ENCODE peak calls at places on chromosome 12, in ten cellular contexts. One of them, this sample, is unnamed.

GRCh38 chr12:106978035-106978800 is 8.7 kb downstream of the MTERF2 start:
- DNase-seq in activated CD8-positive, alpha-beta memory T cell treated with anti-CD3 and anti-CD28 coated beads for 48 hours: no peak
- DNase-seq in AG08395: peak; percentile 27
- DNase-seq in tibial artery: no peak
- DNase-seq in aorta: peak; percentile 65
- DNase-seq in SHP77: peak; percentile 30
- DNase-seq in caudate nucleus: no peak
- DNase-seq in AG08396: no peak
- DNase-seq in AG04450: no peak
- DNase-seq in substantia nigra: peak; percentile 54
- DNase-seq in this sample: no peak

GRCh38 chr12:5872745-5873144 is 72.3 kb downstream of the ANO2 start:
- DNase-seq in activated CD8-positive, alpha-beta memory T cell treated with anti-CD3 and anti-CD28 coated beads for 48 hours: no peak
- DNase-seq in AG08395: peak; percentile 63
- DNase-seq in tibial artery: no peak
- DNase-seq in aorta: no peak
- DNase-seq in SHP77: no peak
- DNase-seq in caudate nucleus: no peak
- DNase-seq in AG08396: peak; percentile 37
- DNase-seq in AG04450: no peak
- DNase-seq in substantia nigra: no peak
- DNase-seq in this sample: no peak

GRCh38 chr12:1277905-1278304 is 286.9 kb downstream of the ERC1 start:
- DNase-seq in activated CD8-positive, alpha-beta memory T cell treated with anti-CD3 and anti-CD28 coated beads for 48 hours: no peak
- DNase-seq in AG08395: no peak
- DNase-seq in tibial artery: no peak
- DNase-seq in aorta: no peak
- DNase-seq in SHP77: no peak
- DNase-seq in caudate nucleus: no peak
- DNase-seq in AG08396: no peak
- DNase-seq in AG04450: no peak
- DNase-seq in substantia nigra: no peak
- DNase-seq in this sample: no peak

GRCh38 chr12:48940181-48940580 is 14.9 kb upstream of the FKBP11 start:
- DNase-seq in activated CD8-positive, alpha-beta memory T cell treated with anti-CD3 and anti-CD28 coated beads for 48 hours: no peak
- DNase-seq in AG08395: no peak
- DNase-seq in tibial artery: no peak
- DNase-seq in aorta: peak; percentile 47
- DNase-seq in SHP77: no peak
- DNase-seq in caudate nucleus: no peak
- DNase-seq in AG08396: no peak
- DNase-seq in AG04450: no peak
- DNase-seq in substantia nigra: no peak
- DNase-seq in this sample: no peak

GRCh38 chr12:3632256-3633240 is 120.4 kb downstream of the CRACR2A start:
- DNase-seq in activated CD8-positive, alpha-beta memory T cell treated with anti-CD3 and anti-CD28 coated beads for 48 hours: no peak
- DNase-seq in AG08395: no peak
- DNase-seq in tibial artery: no peak
- DNase-seq in aorta: no peak
- DNase-seq in SHP77: no peak
- DNase-seq in caudate nucleus: no peak
- DNase-seq in AG08396: no peak
- DNase-seq in AG04450: no peak
- DNase-seq in substantia nigra: no peak
- DNase-seq in this sample: no peak

GRCh38 chr12:106301241-106301610 is 1.3 kb upstream of the TCP11L2 start:
- DNase-seq in activated CD8-positive, alpha-beta memory T cell treated with anti-CD3 and anti-CD28 coated beads for 48 hours: no peak
- DNase-seq in AG08395: peak; percentile 30
- DNase-seq in tibial artery: no peak
- DNase-seq in aorta: no peak
- DNase-seq in SHP77: no peak
- DNase-seq in caudate nucleus: no peak
- DNase-seq in AG08396: no peak
- DNase-seq in AG04450: no peak
- DNase-seq in substantia nigra: no peak
- DNase-seq in this sample: no peak

GRCh38 chr12:104653730-104654328 is 197.1 kb downstream of the CHST11 start:
- DNase-seq in activated CD8-positive, alpha-beta memory T cell treated with anti-CD3 and anti-CD28 coated beads for 48 hours: no peak
- DNase-seq in AG08395: no peak
- DNase-seq in tibial artery: no peak
- DNase-seq in aorta: no peak
- DNase-seq in SHP77: no peak
- DNase-seq in caudate nucleus: no peak
- DNase-seq in AG08396: no peak
- DNase-seq in AG04450: no peak
- DNase-seq in substantia nigra: no peak
- DNase-seq in this sample: no peak

GRCh38 chr12:95733156-95733825 is 57.3 kb downstream of the NTN4 start:
- DNase-seq in activated CD8-positive, alpha-beta memory T cell treated with anti-CD3 and anti-CD28 coated beads for 48 hours: no peak
- DNase-seq in AG08395: peak; percentile 84
- DNase-seq in tibial artery: no peak
- DNase-seq in aorta: no peak
- DNase-seq in SHP77: peak; percentile 53
- DNase-seq in caudate nucleus: no peak
- DNase-seq in AG08396: peak; percentile 64
- DNase-seq in AG04450: peak; percentile 82
- DNase-seq in substantia nigra: no peak
- DNase-seq in this sample: no peak

GRCh38 chr12:53463802-53464375 is 12.0 kb downstream of the PCBP2 start:
- DNase-seq in activated CD8-positive, alpha-beta memory T cell treated with anti-CD3 and anti-CD28 coated beads for 48 hours: no peak
- DNase-seq in AG08395: no peak
- DNase-seq in tibial artery: no peak
- DNase-seq in aorta: no peak
- DNase-seq in SHP77: no peak
- DNase-seq in caudate nucleus: no peak
- DNase-seq in AG08396: no peak
- DNase-seq in AG04450: no peak
- DNase-seq in substantia nigra: no peak
- DNase-seq in this sample: no peak

GRCh38 chr12:85996280-85996679 is 122.2 kb downstream of the NTS start:
- DNase-seq in activated CD8-positive, alpha-beta memory T cell treated with anti-CD3 and anti-CD28 coated beads for 48 hours: no peak
- DNase-seq in AG08395: no peak
- DNase-seq in tibial artery: no peak
- DNase-seq in aorta: no peak
- DNase-seq in SHP77: no peak
- DNase-seq in caudate nucleus: no peak
- DNase-seq in AG08396: no peak
- DNase-seq in AG04450: no peak
- DNase-seq in substantia nigra: no peak
- DNase-seq in this sample: no peak

GRCh38 chr12:81520064-81520945 is 238.8 kb downstream of the PPFIA2 start:
- DNase-seq in activated CD8-positive, alpha-beta memory T cell treated with anti-CD3 and anti-CD28 coated beads for 48 hours: no peak
- DNase-seq in AG08395: no peak
- DNase-seq in tibial artery: no peak
- DNase-seq in aorta: no peak
- DNase-seq in SHP77: no peak
- DNase-seq in caudate nucleus: no peak
- DNase-seq in AG08396: no peak
- DNase-seq in AG04450: no peak
- DNase-seq in substantia nigra: no peak
- DNase-seq in this sample: no peak

GRCh38 chr12:127494961-127495915 is 771.7 kb upstream of the TMEM132C start:
- DNase-seq in activated CD8-positive, alpha-beta memory T cell treated with anti-CD3 and anti-CD28 coated beads for 48 hours: no peak
- DNase-seq in AG08395: no peak
- DNase-seq in tibial artery: no peak
- DNase-seq in aorta: no peak
- DNase-seq in SHP77: no peak
- DNase-seq in caudate nucleus: no peak
- DNase-seq in AG08396: no peak
- DNase-seq in AG04450: no peak
- DNase-seq in substantia nigra: no peak
- DNase-seq in this sample: no peak

GRCh38 chr12:27828196-27828595 is 48.2 kb upstream of the MANSC4 start:
- DNase-seq in activated CD8-positive, alpha-beta memory T cell treated with anti-CD3 and anti-CD28 coated beads for 48 hours: no peak
- DNase-seq in AG08395: peak; percentile 22
- DNase-seq in tibial artery: no peak
- DNase-seq in aorta: no peak
- DNase-seq in SHP77: no peak
- DNase-seq in caudate nucleus: no peak
- DNase-seq in AG08396: peak; percentile 24
- DNase-seq in AG04450: no peak
- DNase-seq in substantia nigra: no peak
- DNase-seq in this sample: no peak

GRCh38 chr12:92543359-92543758 is 159.4 kb upstream of the PLEKHG7 start:
- DNase-seq in activated CD8-positive, alpha-beta memory T cell treated with anti-CD3 and anti-CD28 coated beads for 48 hours: no peak
- DNase-seq in AG08395: no peak
- DNase-seq in tibial artery: no peak
- DNase-seq in aorta: no peak
- DNase-seq in SHP77: no peak
- DNase-seq in caudate nucleus: no peak
- DNase-seq in AG08396: no peak
- DNase-seq in AG04450: no peak
- DNase-seq in substantia nigra: no peak
- DNase-seq in this sample: no peak

GRCh38 chr12:7038591-7038990 is 20.3 kb upstream of the LPCAT3 start:
- DNase-seq in activated CD8-positive, alpha-beta memory T cell treated with anti-CD3 and anti-CD28 coated beads for 48 hours: no peak
- DNase-seq in AG08395: no peak
- DNase-seq in tibial artery: no peak
- DNase-seq in aorta: no peak
- DNase-seq in SHP77: no peak
- DNase-seq in caudate nucleus: no peak
- DNase-seq in AG08396: no peak
- DNase-seq in AG04450: no peak
- DNase-seq in substantia nigra: no peak
- DNase-seq in this sample: no peak

GRCh38 chr12:26345471-26346003 is 150.2 kb downstream of the SSPN start:
- DNase-seq in activated CD8-positive, alpha-beta memory T cell treated with anti-CD3 and anti-CD28 coated beads for 48 hours: no peak
- DNase-seq in AG08395: no peak
- DNase-seq in tibial artery: no peak
- DNase-seq in aorta: no peak
- DNase-seq in SHP77: no peak
- DNase-seq in caudate nucleus: no peak
- DNase-seq in AG08396: no peak
- DNase-seq in AG04450: no peak
- DNase-seq in substantia nigra: no peak
- DNase-seq in this sample: no peak

GRCh38 chr12:112848972-112849371 is 57.4 kb downstream of the RPH3A start:
- DNase-seq in activated CD8-positive, alpha-beta memory T cell treated with anti-CD3 and anti-CD28 coated beads for 48 hours: no peak
- DNase-seq in AG08395: no peak
- DNase-seq in tibial artery: no peak
- DNase-seq in aorta: no peak
- DNase-seq in SHP77: no peak
- DNase-seq in caudate nucleus: no peak
- DNase-seq in AG08396: no peak
- DNase-seq in AG04450: no peak
- DNase-seq in substantia nigra: no peak
- DNase-seq in this sample: no peak

GRCh38 chr12:5072326-5072725 is 28.6 kb downstream of the KCNA5 start:
- DNase-seq in activated CD8-positive, alpha-beta memory T cell treated with anti-CD3 and anti-CD28 coated beads for 48 hours: no peak
- DNase-seq in AG08395: no peak
- DNase-seq in tibial artery: no peak
- DNase-seq in aorta: no peak
- DNase-seq in SHP77: no peak
- DNase-seq in caudate nucleus: no peak
- DNase-seq in AG08396: no peak
- DNase-seq in AG04450: no peak
- DNase-seq in substantia nigra: no peak
- DNase-seq in this sample: no peak

GRCh38 chr12:2582631-2583616 is 211.8 kb upstream of the FKBP4 start:
- DNase-seq in activated CD8-positive, alpha-beta memory T cell treated with anti-CD3 and anti-CD28 coated beads for 48 hours: peak; percentile 13
- DNase-seq in AG08395: peak; percentile 76
- DNase-seq in tibial artery: peak; percentile 76
- DNase-seq in aorta: peak; percentile 76
- DNase-seq in SHP77: no peak
- DNase-seq in caudate nucleus: peak; percentile 40
- DNase-seq in AG08396: peak; percentile 88
- DNase-seq in AG04450: no peak
- DNase-seq in substantia nigra: peak; percentile 44
- DNase-seq in this sample: no peak

GRCh38 chr12:44441155-44441554 is 435.0 kb downstream of the NELL2 start:
- DNase-seq in activated CD8-positive, alpha-beta memory T cell treated with anti-CD3 and anti-CD28 coated beads for 48 hours: no peak
- DNase-seq in AG08395: no peak
- DNase-seq in tibial artery: no peak
- DNase-seq in aorta: no peak
- DNase-seq in SHP77: no peak
- DNase-seq in caudate nucleus: no peak
- DNase-seq in AG08396: no peak
- DNase-seq in AG04450: no peak
- DNase-seq in substantia nigra: no peak
- DNase-seq in this sample: no peak

GRCh38 chr12:121259074-121259473 is 37.4 kb downstream of the CAMKK2 start:
- DNase-seq in activated CD8-positive, alpha-beta memory T cell treated with anti-CD3 and anti-CD28 coated beads for 48 hours: no peak
- DNase-seq in AG08395: no peak
- DNase-seq in tibial artery: no peak
- DNase-seq in aorta: no peak
- DNase-seq in SHP77: no peak
- DNase-seq in caudate nucleus: no peak
- DNase-seq in AG08396: no peak
- DNase-seq in AG04450: no peak
- DNase-seq in substantia nigra: no peak
- DNase-seq in this sample: no peak

GRCh38 chr12:89721291-89721987 is 12.8 kb upstream of the ATP2B1 start:
- DNase-seq in activated CD8-positive, alpha-beta memory T cell treated with anti-CD3 and anti-CD28 coated beads for 48 hours: no peak
- DNase-seq in AG08395: no peak
- DNase-seq in tibial artery: no peak
- DNase-seq in aorta: no peak
- DNase-seq in SHP77: no peak
- DNase-seq in caudate nucleus: no peak
- DNase-seq in AG08396: no peak
- DNase-seq in AG04450: no peak
- DNase-seq in substantia nigra: no peak
- DNase-seq in this sample: no peak

GRCh38 chr12:578743-579449 is 84.3 kb downstream of the NINJ2 start:
- DNase-seq in activated CD8-positive, alpha-beta memory T cell treated with anti-CD3 and anti-CD28 coated beads for 48 hours: no peak
- DNase-seq in AG08395: no peak
- DNase-seq in tibial artery: no peak
- DNase-seq in aorta: no peak
- DNase-seq in SHP77: no peak
- DNase-seq in caudate nucleus: no peak
- DNase-seq in AG08396: no peak
- DNase-seq in AG04450: no peak
- DNase-seq in substantia nigra: no peak
- DNase-seq in this sample: no peak

GRCh38 chr12:120115692-120116442 is 686 bp downstream of the RAB35 start:
- DNase-seq in activated CD8-positive, alpha-beta memory T cell treated with anti-CD3 and anti-CD28 coated beads for 48 hours: no peak
- DNase-seq in AG08395: peak; percentile 49
- DNase-seq in tibial artery: no peak
- DNase-seq in aorta: peak; percentile 54
- DNase-seq in SHP77: peak; percentile 57
- DNase-seq in caudate nucleus: no peak
- DNase-seq in AG08396: peak; percentile 69
- DNase-seq in AG04450: no peak
- DNase-seq in substantia nigra: no peak
- DNase-seq in this sample: no peak

GRCh38 chr12:122282066-122282465 is 15.8 kb upstream of the VPS33A start:
- DNase-seq in activated CD8-positive, alpha-beta memory T cell treated with anti-CD3 and anti-CD28 coated beads for 48 hours: no peak
- DNase-seq in AG08395: peak; percentile 69
- DNase-seq in tibial artery: no peak
- DNase-seq in aorta: no peak
- DNase-seq in SHP77: no peak
- DNase-seq in caudate nucleus: no peak
- DNase-seq in AG08396: peak; percentile 58
- DNase-seq in AG04450: peak; percentile 45
- DNase-seq in substantia nigra: no peak
- DNase-seq in this sample: no peak

GRCh38 chr12:12586879-12587675 is 24.4 kb upstream of the DUSP16 start:
- DNase-seq in activated CD8-positive, alpha-beta memory T cell treated with anti-CD3 and anti-CD28 coated beads for 48 hours: no peak
- DNase-seq in AG08395: no peak
- DNase-seq in tibial artery: no peak
- DNase-seq in aorta: no peak
- DNase-seq in SHP77: no peak
- DNase-seq in caudate nucleus: no peak
- DNase-seq in AG08396: no peak
- DNase-seq in AG04450: no peak
- DNase-seq in substantia nigra: no peak
- DNase-seq in this sample: no peak

GRCh38 chr12:50032516-50033316 is 7.4 kb upstream of the RACGAP1 start:
- DNase-seq in activated CD8-positive, alpha-beta memory T cell treated with anti-CD3 and anti-CD28 coated beads for 48 hours: no peak
- DNase-seq in AG08395: no peak
- DNase-seq in tibial artery: peak; percentile 52
- DNase-seq in aorta: peak; percentile 55
- DNase-seq in SHP77: no peak
- DNase-seq in caudate nucleus: peak; percentile 30
- DNase-seq in AG08396: no peak
- DNase-seq in AG04450: no peak
- DNase-seq in substantia nigra: no peak
- DNase-seq in this sample: peak; percentile 65

GRCh38 chr12:57882575-57882974 is 36.0 kb upstream of the CTDSP2 start:
- DNase-seq in activated CD8-positive, alpha-beta memory T cell treated with anti-CD3 and anti-CD28 coated beads for 48 hours: no peak
- DNase-seq in AG08395: no peak
- DNase-seq in tibial artery: no peak
- DNase-seq in aorta: no peak
- DNase-seq in SHP77: no peak
- DNase-seq in caudate nucleus: no peak
- DNase-seq in AG08396: no peak
- DNase-seq in AG04450: no peak
- DNase-seq in substantia nigra: no peak
- DNase-seq in this sample: no peak

This sample was measured in RWPE2.